ENCODE peak calls at places on chromosomes 5 and 9, in eight cellular contexts. One of them, this sample, is unnamed.

GRCh38 chr5:150496098-150496497 is 11.8 kb upstream of the NDST1 start:
- DNase-seq in M059J: no peak
- DNase-seq in stimulated activated CD4-positive, alpha-beta T cell treated with anti-CD3 and anti-CD28 coated beads, Interleukin-1b, Interleukin-23, amount 100 ng/mL, for 24 hours: no peak
- DNase-seq in SW480: no peak
- DNase-seq in heart right ventricle: no peak
- DNase-seq in NK-92 treated with Interleukin-12 subunit alpha and Interleukin-12 subunit beta, amount 100 ng/mL, for 24 hours: no peak
- DNase-seq in AG09319: no peak
- DNase-seq in PC-3: no peak
- DNase-seq in this sample: no peak

GRCh38 chr5:148880696-148881095 is 54.3 kb downstream of the ADRB2 start:
- DNase-seq in M059J: no peak
- DNase-seq in stimulated activated CD4-positive, alpha-beta T cell treated with anti-CD3 and anti-CD28 coated beads, Interleukin-1b, Interleukin-23, amount 100 ng/mL, for 24 hours: no peak
- DNase-seq in SW480: no peak
- DNase-seq in heart right ventricle: no peak
- DNase-seq in NK-92 treated with Interleukin-12 subunit alpha and Interleukin-12 subunit beta, amount 100 ng/mL, for 24 hours: no peak
- DNase-seq in AG09319: no peak
- DNase-seq in PC-3: no peak
- DNase-seq in this sample: no peak

GRCh38 chr5:72096602-72097205 is 10.6 kb upstream of the MAP1B start:
- DNase-seq in M059J: peak
- DNase-seq in stimulated activated CD4-positive, alpha-beta T cell treated with anti-CD3 and anti-CD28 coated beads, Interleukin-1b, Interleukin-23, amount 100 ng/mL, for 24 hours: no peak
- DNase-seq in SW480: no peak
- DNase-seq in heart right ventricle: no peak
- DNase-seq in NK-92 treated with Interleukin-12 subunit alpha and Interleukin-12 subunit beta, amount 100 ng/mL, for 24 hours: no peak
- DNase-seq in AG09319: no peak
- DNase-seq in PC-3: no peak
- DNase-seq in this sample: peak

GRCh38 chr5:107370569-107370968 is 300.2 kb downstream of the EFNA5 start:
- DNase-seq in M059J: no peak
- DNase-seq in stimulated activated CD4-positive, alpha-beta T cell treated with anti-CD3 and anti-CD28 coated beads, Interleukin-1b, Interleukin-23, amount 100 ng/mL, for 24 hours: no peak
- DNase-seq in SW480: no peak
- DNase-seq in heart right ventricle: no peak
- DNase-seq in NK-92 treated with Interleukin-12 subunit alpha and Interleukin-12 subunit beta, amount 100 ng/mL, for 24 hours: no peak
- DNase-seq in AG09319: no peak
- DNase-seq in PC-3: no peak
- DNase-seq in this sample: no peak

GRCh38 chr5:37735649-37736347 is 104.0 kb downstream of the GDNF start:
- DNase-seq in M059J: peak
- DNase-seq in stimulated activated CD4-positive, alpha-beta T cell treated with anti-CD3 and anti-CD28 coated beads, Interleukin-1b, Interleukin-23, amount 100 ng/mL, for 24 hours: no peak
- DNase-seq in SW480: no peak
- DNase-seq in heart right ventricle: no peak
- DNase-seq in NK-92 treated with Interleukin-12 subunit alpha and Interleukin-12 subunit beta, amount 100 ng/mL, for 24 hours: no peak
- DNase-seq in AG09319: no peak
- DNase-seq in PC-3: no peak
- DNase-seq in this sample: peak

GRCh38 chr9:80504525-80505235 is 932.9 kb downstream of the TLE4 start:
- DNase-seq in M059J: no peak
- DNase-seq in stimulated activated CD4-positive, alpha-beta T cell treated with anti-CD3 and anti-CD28 coated beads, Interleukin-1b, Interleukin-23, amount 100 ng/mL, for 24 hours: no peak
- DNase-seq in SW480: no peak
- DNase-seq in heart right ventricle: no peak
- DNase-seq in NK-92 treated with Interleukin-12 subunit alpha and Interleukin-12 subunit beta, amount 100 ng/mL, for 24 hours: no peak
- DNase-seq in AG09319: no peak
- DNase-seq in PC-3: no peak
- DNase-seq in this sample: peak

GRCh38 chr5:139273572-139274264 is 19.8 kb upstream of the MATR3 start:
- DNase-seq in M059J: peak
- DNase-seq in stimulated activated CD4-positive, alpha-beta T cell treated with anti-CD3 and anti-CD28 coated beads, Interleukin-1b, Interleukin-23, amount 100 ng/mL, for 24 hours: peak
- DNase-seq in SW480: peak
- DNase-seq in heart right ventricle: peak
- DNase-seq in NK-92 treated with Interleukin-12 subunit alpha and Interleukin-12 subunit beta, amount 100 ng/mL, for 24 hours: peak
- DNase-seq in AG09319: peak
- DNase-seq in PC-3: peak
- DNase-seq in this sample: peak

GRCh38 chr5:41068169-41068568 is 3.0 kb downstream of the MROH2B start:
- DNase-seq in M059J: peak
- DNase-seq in stimulated activated CD4-positive, alpha-beta T cell treated with anti-CD3 and anti-CD28 coated beads, Interleukin-1b, Interleukin-23, amount 100 ng/mL, for 24 hours: no peak
- DNase-seq in SW480: no peak
- DNase-seq in heart right ventricle: no peak
- DNase-seq in NK-92 treated with Interleukin-12 subunit alpha and Interleukin-12 subunit beta, amount 100 ng/mL, for 24 hours: no peak
- DNase-seq in AG09319: no peak
- DNase-seq in PC-3: no peak
- DNase-seq in this sample: peak

GRCh38 chr9:36584626-36585460 is 12.1 kb downstream of the MELK start:
- DNase-seq in M059J: peak
- DNase-seq in stimulated activated CD4-positive, alpha-beta T cell treated with anti-CD3 and anti-CD28 coated beads, Interleukin-1b, Interleukin-23, amount 100 ng/mL, for 24 hours: no peak
- DNase-seq in SW480: peak
- DNase-seq in heart right ventricle: no peak
- DNase-seq in NK-92 treated with Interleukin-12 subunit alpha and Interleukin-12 subunit beta, amount 100 ng/mL, for 24 hours: no peak
- DNase-seq in AG09319: no peak
- DNase-seq in PC-3: peak
- DNase-seq in this sample: peak